ENCODE peak calls at places on chromosomes 1 and 21, in five cellular contexts. B is K562, D is H1, N is breast epithelium, C is transverse colon. L is an unnamed sample.

GRCh38 chr1:41540886-41541591 is 56.6 kb upstream of the EDN2 start:
- DNase-seq in D (no peak), C (no peak), B (peak), N (no peak), L (peak)

GRCh38 chr21:29366532-29366931 is 67.8 kb downstream of the BACH1 start:
- DNase-seq in N (no peak), D (no peak), C (no peak), B (no peak), L (no peak)

GRCh38 chr1:42320689-42321088 is 14.3 kb downstream of the FOXJ3 start:
- DNase-seq in B (no peak), N (no peak), D (no peak), C (no peak), L (no peak)

GRCh38 chr1:205365945-205366463 is 9.3 kb upstream of the KLHDC8A start:
- DNase-seq in C (peak), D (no peak), N (no peak), B (no peak), L (peak)

GRCh38 chr1:14822493-14822892 is 224.0 kb downstream of the KAZN start:
- DNase-seq in D (no peak), N (no peak), B (no peak), C (no peak), L (no peak)

GRCh38 chr1:186272486-186272885 is 102.6 kb downstream of the TPR start:
- DNase-seq in N (no peak), B (no peak), D (no peak), C (no peak), L (no peak)

GRCh38 chr1:62295921-62296451 is 23.2 kb downstream of the KANK4 start:
- DNase-seq in N (no peak), C (no peak), B (no peak), D (no peak), L (no peak)

GRCh38 chr1:105427543-105427942 is 1628.9 kb upstream of the PRMT6 start:
- DNase-seq in C (no peak), N (no peak), B (no peak), D (no peak), L (no peak)

GRCh38 chr1:245754463-245754961 is 599.7 kb downstream of the KIF26B start:
- DNase-seq in C (no peak), N (no peak), D (no peak), B (no peak), L (no peak)

GRCh38 chr1:48203287-48203900 is 19.1 kb upstream of the SLC5A9 start:
- DNase-seq in B (peak), N (no peak), C (no peak), D (no peak), L (no peak)

GRCh38 chr1:27823784-27824183 is 6.8 kb upstream of the PPP1R8 start:
- DNase-seq in N (no peak), C (no peak), D (no peak), B (no peak), L (no peak)

GRCh38 chr1:4676258-4676657 is 21.8 kb downstream of the AJAP1 start:
- DNase-seq in C (no peak), B (no peak), N (no peak), D (no peak), L (no peak)

GRCh38 chr1:101161619-101162018 is 75.2 kb upstream of the S1PR1 start:
- DNase-seq in D (no peak), B (no peak), C (no peak), N (no peak), L (no peak)

GRCh38 chr1:50369830-50370229 is 53.4 kb downstream of the DMRTA2 start:
- DNase-seq in D (no peak), B (no peak), C (no peak), N (no peak), L (no peak)

GRCh38 chr21:45517249-45518065 is 24.8 kb downstream of the SLC19A1 start:
- DNase-seq in N (no peak), D (no peak), C (no peak), B (no peak), L (no peak)

GRCh38 chr1:86811128-86811527 is 102.8 kb downstream of the SELENOF start:
- DNase-seq in D (peak), C (no peak), B (no peak), N (no peak), L (no peak)

GRCh38 chr1:56797079-56797685 is 22.0 kb downstream of the FYB2 start:
- DNase-seq in C (peak), N (peak), D (no peak), B (no peak), L (no peak)

GRCh38 chr1:37430074-37430985 is 44.0 kb upstream of the ZC3H12A start:
- DNase-seq in C (no peak), N (no peak), D (no peak), B (no peak), L (no peak)

GRCh38 chr1:208536176-208536575 is 292.0 kb upstream of the PLXNA2 start:
- DNase-seq in B (no peak), D (no peak), N (no peak), C (no peak), L (no peak)

GRCh38 chr1:40383095-40383487 is 9.6 kb downstream of the SMAP2 start:
- DNase-seq in C (no peak), N (no peak), D (peak), B (peak), L (peak)

DNA sequence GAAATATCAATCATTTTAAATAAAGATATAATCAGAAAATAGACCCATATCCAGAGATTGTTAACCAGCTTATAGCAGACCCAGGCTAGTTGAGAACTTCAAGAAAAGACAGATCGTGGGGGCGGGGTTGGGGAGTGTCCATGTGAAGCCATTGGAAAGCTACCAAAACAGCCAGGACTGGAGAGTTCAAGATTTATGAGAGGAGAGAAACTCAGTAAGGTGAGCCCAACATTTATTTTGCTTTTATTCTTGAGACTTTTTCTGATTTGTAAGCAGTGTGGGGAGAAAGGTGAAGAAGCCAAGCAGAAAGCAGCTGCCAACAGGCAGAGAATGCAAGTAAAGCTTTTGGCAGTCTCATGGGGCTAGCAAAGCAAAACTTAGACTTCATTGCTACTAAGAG is 179.8 kb downstream of the VPS13D start:
- DNase-seq in C (peak), N (no peak), D (no peak), B (no peak), L (no peak)
- TF ChIP-seq POLR2AphosphoS5 in C (no peak), N (no peak), D (no peak), B (no peak), L (no peak)

DNA sequence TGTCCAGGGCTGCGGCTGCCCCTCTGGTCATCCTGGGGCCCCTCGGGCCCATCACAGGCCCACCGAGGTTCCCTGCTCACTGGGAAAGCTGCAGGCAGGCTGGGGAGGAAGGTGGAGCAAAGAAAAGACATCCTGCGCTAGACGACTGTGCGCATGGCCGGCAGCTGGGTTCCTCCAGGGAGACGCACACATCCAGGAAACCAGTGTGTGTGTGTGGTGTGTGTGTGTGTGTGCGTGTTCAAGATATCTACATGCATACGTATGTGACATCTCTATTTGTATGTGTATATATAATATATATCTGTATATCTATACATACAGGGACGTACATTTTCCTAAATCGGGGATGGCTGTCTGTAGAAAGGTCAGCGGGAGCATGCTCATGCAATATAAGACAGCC is 63.7 kb downstream of the ACOT7 start:
- DNase-seq in B (no peak), N (no peak), D (no peak), C (no peak), L (no peak)
- TF ChIP-seq POLR2AphosphoS5 in B (no peak), N (no peak), D (no peak), C (no peak), L (no peak)

DNA sequence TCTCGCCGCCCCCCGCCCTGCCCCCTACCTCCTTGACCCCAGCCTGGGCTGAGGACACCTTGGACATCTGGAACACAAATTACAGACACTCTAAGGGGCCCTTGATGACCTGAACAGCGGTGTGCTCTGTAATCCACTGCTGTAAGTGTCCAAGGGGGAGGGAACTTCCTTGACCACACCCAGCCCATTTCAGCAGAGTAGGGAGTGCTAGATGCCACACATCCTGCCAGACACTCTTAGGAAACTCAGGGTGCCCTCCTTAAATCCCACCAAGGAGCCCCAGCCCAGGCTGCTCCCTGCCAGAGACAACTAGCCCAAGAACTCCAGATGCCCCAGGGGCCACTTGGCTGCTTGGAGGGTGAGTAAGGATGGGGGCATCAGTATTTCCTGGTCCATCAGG is 282.2 kb downstream of the RRAGC start:
- DNase-seq in C (no peak), D (no peak), N (no peak), B (no peak), L (no peak)
- TF ChIP-seq POLR2AphosphoS5 in C (no peak), D (no peak), N (no peak), B (no peak), L (no peak)

GRCh38 chr1:165376041-165376810 is 19.7 kb upstream of the LMX1A start:
- DNase-seq in D (peak), C (peak), B (no peak), N (peak), L (peak)
- TF ChIP-seq POLR2AphosphoS5 in D (no peak), C (no peak), B (no peak), N (peak), L (no peak)

GRCh38 chr21:43369596-43370090 is 57.3 kb downstream of the SIK1 start:
- DNase-seq in N (no peak), D (no peak), C (no peak), B (no peak), L (no peak)

GRCh38 chr21:43370091-43370658 is 56.8 kb downstream of the SIK1 start:
- DNase-seq in C (no peak), N (no peak), B (no peak), D (no peak), L (no peak)

GRCh38 chr21:43367859-43368258 is 59.1 kb downstream of the SIK1 start:
- DNase-seq in D (no peak), B (no peak), C (no peak), N (no peak), L (no peak)

GRCh38 chr21:43368685-43369084 is 58.2 kb downstream of the SIK1 start:
- DNase-seq in N (no peak), C (no peak), D (no peak), B (no peak), L (no peak)

GRCh38 chr21:43369124-43369523 is 57.8 kb downstream of the SIK1 start:
- DNase-seq in D (no peak), N (no peak), C (no peak), B (no peak), L (no peak)
- TF ChIP-seq POLR2AphosphoS5 in D (no peak), N (no peak), C (no peak), B (no peak), L (no peak)

GRCh38 chr1:25998075-25998761 is 355 bp upstream of the PAFAH2 start:
- DNase-seq in N (peak), D (peak), C (peak), B (peak), L (peak)
- TF ChIP-seq POLR2AphosphoS5 in N (peak), D (no peak), C (peak), B (peak), L (peak)

GRCh38 chr1:950268-950667 is 8.8 kb downstream of the NOC2L start:
- DNase-seq in C (no peak), N (no peak), B (no peak), D (no peak), L (no peak)
- TF ChIP-seq POLR2AphosphoS5 in C (no peak), N (no peak), B (no peak), D (no peak), L (no peak)

L was measured in stomach.